ENCODE peak calls at places on chromosomes 3 and 15, in five cellular contexts. Z is GDM1; E is activated naive CD8-positive, alpha-beta T cell treated with anti-CD3 and anti-CD28 coated beads, Interleukin-2, amount 50 U/mL, for 16 hours; G is substantia nigra; T is NCI-H510A treated with DMSO at 0.1 percent for 48 hours. D is an unnamed sample.

GRCh38 chr3:194632211-194632982 is 822 bp downstream of the TMEM44 start:
- DNase-seq in Z (no peak), E (no peak), G (no peak), T (peak), D (peak)

GRCh38 chr3:157981819-157982218 is 124.4 kb downstream of the SHOX2 start:
- DNase-seq in Z (no peak), E (no peak), G (no peak), T (peak), D (no peak)

GRCh38 chr3:32026583-32026982 is 45.0 kb downstream of the ZNF860 start:
- DNase-seq in Z (peak), E (no peak), G (no peak), T (no peak), D (no peak)

GRCh38 chr3:181726351-181727121 is 14.8 kb downstream of the SOX2 start:
- DNase-seq in Z (no peak), E (no peak), G (no peak), T (no peak), D (no peak)

GRCh38 chr3:55180936-55181535 is 253.2 kb upstream of the LRTM1 start:
- DNase-seq in Z (no peak), E (no peak), G (no peak), T (peak), D (no peak)

GRCh38 chr3:128497305-128498126 is 4.5 kb upstream of the GATA2 start:
- DNase-seq in Z (peak), E (peak), G (peak), T (peak), D (peak)

GRCh38 chr3:169660709-169661566 is 2.6 kb downstream of the MECOM start:
- DNase-seq in Z (no peak), E (no peak), G (no peak), T (no peak), D (no peak)

GRCh38 chr15:63504979-63505841 is 817 bp downstream of the USP3 start:
- DNase-seq in Z (peak), E (peak), G (no peak), T (peak), D (peak)

GRCh38 chr3:5653426-5653825 is 465.9 kb downstream of the EDEM1 start:
- DNase-seq in Z (no peak), E (no peak), G (no peak), T (no peak), D (no peak)

D was measured in left lung.